ENCODE peak calls at places on chromosomes 13 and 19, in four cellular contexts. One of them, this sample, is unnamed.

GRCh38 chr19:48552406-48553322 is 692 bp downstream of the SULT2B1 start:
- DNase-seq in neural crest cell: no peak
- DNase-seq in breast epithelium: no peak
- DNase-seq in omental fat pad: no peak
- DNase-seq in this sample: no peak

GRCh38 chr19:35879770-35880317 is 11.5 kb downstream of the APLP1 start:
- DNase-seq in breast epithelium: peak; percentile 86
- DNase-seq in omental fat pad: peak; percentile 84
- DNase-seq in neural crest cell: peak; percentile 95
- DNase-seq in this sample: peak; percentile 58

GRCh38 chr19:46863818-46864629 is 3.2 kb downstream of the ARHGAP35 start:
- DNase-seq in omental fat pad: no peak
- DNase-seq in breast epithelium: peak; percentile 68
- DNase-seq in neural crest cell: no peak
- DNase-seq in this sample: no peak

GRCh38 chr19:42601811-42602443 is 7.2 kb upstream of the CEACAM8 start:
- DNase-seq in breast epithelium: no peak
- DNase-seq in neural crest cell: peak; percentile 22
- DNase-seq in omental fat pad: no peak
- DNase-seq in this sample: no peak

GRCh38 chr13:19782049-19782726 is 557 bp downstream of the PSPC1 start:
- DNase-seq in breast epithelium: peak; percentile 67
- DNase-seq in neural crest cell: peak; percentile 29
- DNase-seq in omental fat pad: peak; percentile 31
- DNase-seq in this sample: no peak

GRCh38 chr19:10120538-10121198 is 969 bp upstream of the EIF3G start:
- DNase-seq in breast epithelium: no peak
- DNase-seq in omental fat pad: no peak
- DNase-seq in neural crest cell: no peak
- DNase-seq in this sample: no peak

GRCh38 chr13:95481051-95481775 is 71.3 kb upstream of the CLDN10 start:
- DNase-seq in breast epithelium: no peak
- DNase-seq in neural crest cell: no peak
- DNase-seq in omental fat pad: no peak
- DNase-seq in this sample: no peak

GRCh38 chr19:14615628-14616027 is 32.7 kb downstream of the CLEC17A start:
- DNase-seq in breast epithelium: peak; percentile 6
- DNase-seq in neural crest cell: no peak
- DNase-seq in omental fat pad: no peak
- DNase-seq in this sample: no peak

GRCh38 chr13:40235160-40235796 is 431.2 kb downstream of the FOXO1 start:
- DNase-seq in neural crest cell: no peak
- DNase-seq in breast epithelium: no peak
- DNase-seq in omental fat pad: no peak
- DNase-seq in this sample: no peak

GRCh38 chr19:19513671-19514070 is 1.7 kb downstream of the TSSK6 start:
- DNase-seq in omental fat pad: no peak
- DNase-seq in breast epithelium: no peak
- DNase-seq in neural crest cell: no peak
- DNase-seq in this sample: no peak

GRCh38 chr19:51702103-51702753 is 9.1 kb downstream of the SPACA6 start:
- DNase-seq in neural crest cell: no peak
- DNase-seq in breast epithelium: peak; percentile 90
- DNase-seq in omental fat pad: peak; percentile 81
- DNase-seq in this sample: no peak

GRCh38 chr13:72643339-72643989 is 84.0 kb downstream of the MZT1 start:
- DNase-seq in omental fat pad: peak; percentile 53
- DNase-seq in breast epithelium: no peak
- DNase-seq in neural crest cell: peak; percentile 51
- DNase-seq in this sample: no peak

GRCh38 chr19:34766386-34766785 is 6.6 kb downstream of the ZNF599 start:
- DNase-seq in neural crest cell: no peak
- DNase-seq in breast epithelium: no peak
- DNase-seq in omental fat pad: no peak
- DNase-seq in this sample: no peak

GRCh38 chr13:85528578-85529215 is 270.5 kb downstream of the SLITRK6 start:
- DNase-seq in neural crest cell: no peak
- DNase-seq in breast epithelium: no peak
- DNase-seq in omental fat pad: no peak
- DNase-seq in this sample: no peak

GRCh38 chr13:26839682-26840081 is 79.1 kb upstream of the GPR12 start:
- DNase-seq in omental fat pad: no peak
- DNase-seq in neural crest cell: no peak
- DNase-seq in breast epithelium: no peak
- DNase-seq in this sample: no peak

GRCh38 chr13:49481788-49482187 is 14.0 kb upstream of the PHF11 start:
- DNase-seq in omental fat pad: no peak
- DNase-seq in breast epithelium: no peak
- DNase-seq in neural crest cell: no peak
- DNase-seq in this sample: no peak

GRCh38 chr19:40489882-40490230 is 23.1 kb downstream of the SPTBN4 start:
- DNase-seq in breast epithelium: no peak
- DNase-seq in omental fat pad: no peak
- DNase-seq in neural crest cell: no peak
- DNase-seq in this sample: no peak

GRCh38 chr13:24892844-24893243 is 128.9 kb downstream of the RNF17 start:
- DNase-seq in neural crest cell: no peak
- DNase-seq in breast epithelium: no peak
- DNase-seq in omental fat pad: no peak
- DNase-seq in this sample: no peak

GRCh38 chr13:29703421-29703820 is 107.9 kb upstream of the SLC7A1 start:
- DNase-seq in breast epithelium: no peak
- DNase-seq in omental fat pad: no peak
- DNase-seq in neural crest cell: no peak
- DNase-seq in this sample: no peak

GRCh38 chr19:5958074-5958850 is 19.7 kb downstream of the RANBP3 start:
- DNase-seq in neural crest cell: no peak
- DNase-seq in breast epithelium: no peak
- DNase-seq in omental fat pad: no peak
- DNase-seq in this sample: no peak

GRCh38 chr19:41330476-41330875 is 20.5 kb downstream of the CCDC97 start:
- DNase-seq in neural crest cell: no peak
- DNase-seq in omental fat pad: no peak
- DNase-seq in breast epithelium: no peak
- DNase-seq in this sample: no peak

GRCh38 chr19:8393192-8393870 is 3.2 kb downstream of the RAB11B start:
- DNase-seq in breast epithelium: no peak
- DNase-seq in omental fat pad: no peak
- DNase-seq in neural crest cell: no peak
- DNase-seq in this sample: no peak

GRCh38 chr19:19238126-19238894 is 26.6 kb downstream of the NCAN start:
- DNase-seq in breast epithelium: no peak
- DNase-seq in omental fat pad: no peak
- DNase-seq in neural crest cell: no peak
- DNase-seq in this sample: no peak

GRCh38 chr13:50179977-50180376 is 164.7 kb downstream of the KCNRG start:
- DNase-seq in neural crest cell: no peak
- DNase-seq in breast epithelium: no peak
- DNase-seq in omental fat pad: no peak
- DNase-seq in this sample: no peak

GRCh38 chr13:94327318-94327717 is 152.2 kb downstream of the DCT start:
- DNase-seq in neural crest cell: no peak
- DNase-seq in breast epithelium: no peak
- DNase-seq in omental fat pad: no peak
- DNase-seq in this sample: no peak

GRCh38 chr13:52736891-52737290 is 2.7 kb downstream of the CNMD start:
- DNase-seq in breast epithelium: no peak
- DNase-seq in omental fat pad: no peak
- DNase-seq in neural crest cell: no peak
- DNase-seq in this sample: peak; percentile 19

GRCh38 chr19:15702590-15702930 is 25.3 kb upstream of the OR10H2 start:
- DNase-seq in breast epithelium: peak; percentile 69
- DNase-seq in omental fat pad: peak; percentile 60
- DNase-seq in neural crest cell: no peak
- DNase-seq in this sample: no peak

GRCh38 chr19:391199-391557 is 17.8 kb downstream of the C2CD4C start:
- DNase-seq in omental fat pad: no peak
- DNase-seq in breast epithelium: no peak
- DNase-seq in neural crest cell: no peak
- DNase-seq in this sample: no peak

DNA sequence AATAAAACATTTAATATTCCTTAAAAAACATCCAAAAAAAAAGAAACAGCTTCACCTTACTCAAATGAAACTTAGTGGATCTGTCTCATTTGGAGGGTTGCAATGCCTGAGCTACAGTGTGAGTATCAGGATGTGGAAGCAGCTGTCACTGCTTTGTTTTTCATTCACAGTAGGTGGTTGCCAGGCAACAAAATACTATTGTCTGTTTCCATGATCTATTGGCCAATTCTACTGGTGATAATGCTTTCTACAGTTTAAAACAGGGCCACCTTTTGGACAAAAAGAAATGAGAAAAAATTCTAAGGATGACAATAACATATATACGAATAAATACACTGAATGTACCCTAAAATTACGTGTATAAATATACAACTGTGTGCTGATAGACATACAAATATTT is 3.0 kb downstream of the ENOX1 start:
- DNase-seq in omental fat pad: no peak
- DNase-seq in neural crest cell: no peak
- DNase-seq in breast epithelium: no peak
- DNase-seq in this sample: no peak
- TF ChIP-seq CTCF in omental fat pad: no peak
- TF ChIP-seq CTCF in neural crest cell: no peak
- TF ChIP-seq CTCF in breast epithelium: no peak
- TF ChIP-seq CTCF in this sample: no peak

GRCh38 chr19:45322744-45323281 is at the start of gene CKM:
- DNase-seq in omental fat pad: no peak
- DNase-seq in neural crest cell: no peak
- DNase-seq in breast epithelium: no peak
- DNase-seq in this sample: no peak
- TF ChIP-seq CTCF in omental fat pad: no peak
- TF ChIP-seq CTCF in neural crest cell: no peak
- TF ChIP-seq CTCF in breast epithelium: no peak
- TF ChIP-seq CTCF in this sample: no peak

DNA sequence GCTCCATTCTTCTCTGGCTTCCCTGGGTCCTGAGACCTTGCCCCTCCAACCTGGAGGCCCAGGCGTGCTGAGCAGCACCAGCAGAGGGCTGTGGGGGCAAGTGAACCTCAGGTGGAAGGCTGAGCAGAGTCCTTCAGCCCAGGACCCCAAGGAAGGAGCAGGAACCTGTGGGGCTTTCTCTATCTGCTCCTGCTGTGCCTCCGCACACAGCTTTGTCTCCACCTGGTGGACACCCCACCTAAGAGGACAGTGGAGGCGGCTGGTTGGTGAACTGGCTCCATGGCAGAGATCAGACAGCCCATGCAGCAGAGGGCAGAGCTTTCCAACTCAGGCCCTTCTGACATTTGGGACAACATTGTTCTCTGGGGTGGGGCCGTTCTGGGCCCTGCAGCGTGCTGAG is 19.7 kb downstream of the ZFR2 start:
- DNase-seq in neural crest cell: peak; percentile 37
- DNase-seq in breast epithelium: no peak
- DNase-seq in omental fat pad: no peak
- DNase-seq in this sample: no peak
- TF ChIP-seq CTCF in neural crest cell: peak; percentile 54
- TF ChIP-seq CTCF in breast epithelium: no peak
- TF ChIP-seq CTCF in omental fat pad: no peak
- TF ChIP-seq CTCF in this sample: peak; percentile 35

DNA sequence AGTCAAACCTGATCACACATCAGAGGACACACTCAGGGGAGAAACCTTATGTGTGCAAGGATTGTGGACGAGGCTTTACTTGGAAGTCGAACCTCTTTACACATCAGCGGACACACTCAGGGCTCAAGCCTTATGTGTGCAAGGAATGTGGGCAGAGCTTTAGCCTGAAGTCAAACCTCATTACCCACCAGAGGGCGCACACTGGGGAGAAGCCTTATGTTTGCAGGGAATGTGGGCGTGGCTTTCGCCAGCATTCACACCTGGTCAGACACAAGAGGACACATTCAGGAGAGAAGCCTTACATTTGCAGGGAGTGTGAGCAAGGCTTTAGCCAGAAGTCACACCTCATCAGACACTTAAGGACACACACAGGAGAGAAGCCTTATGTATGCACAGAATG is 8.2 kb upstream of the ZNF527 start:
- DNase-seq in breast epithelium: no peak
- DNase-seq in omental fat pad: no peak
- DNase-seq in neural crest cell: no peak
- DNase-seq in this sample: no peak
- TF ChIP-seq CTCF in breast epithelium: no peak
- TF ChIP-seq CTCF in omental fat pad: no peak
- TF ChIP-seq CTCF in neural crest cell: peak; percentile 15
- TF ChIP-seq CTCF in this sample: peak; percentile 14

GRCh38 chr13:111099292-111099691 is 15.8 kb upstream of the ARHGEF7 start:
- DNase-seq in omental fat pad: no peak
- DNase-seq in neural crest cell: no peak
- DNase-seq in breast epithelium: no peak
- DNase-seq in this sample: no peak
- TF ChIP-seq CTCF in omental fat pad: no peak
- TF ChIP-seq CTCF in neural crest cell: no peak
- TF ChIP-seq CTCF in breast epithelium: no peak
- TF ChIP-seq CTCF in this sample: no peak

This sample was measured in D721Med.